ENCODE peak calls at places on chromosomes 16 and 17, in six cellular contexts. B, Y, M, L, I and K are unnamed samples.

GRCh38 chr17:58741121-58741625 is 14.5 kb upstream of the PPM1E start:
- DNase-seq in B (no peak), I (no peak), Y (peak; percentile 81), L (peak; percentile 4), M (peak; percentile 43), K (peak; percentile 99)

GRCh38 chr17:71472809-71473789 is 647.7 kb upstream of the SOX9 start:
- DNase-seq in Y (peak; percentile 70), M (peak; percentile 58), B (peak; percentile 50), I (no peak), L (peak; percentile 81), K (peak; percentile 50)

GRCh38 chr16:48963901-48964615 is 317.6 kb downstream of the CBLN1 start:
- DNase-seq in L (peak; percentile 81), I (no peak), M (peak; percentile 82), B (no peak), Y (peak; percentile 93), K (peak; percentile 69)

GRCh38 chr17:2347805-2348685 is 10.7 kb downstream of the SGSM2 start:
- DNase-seq in B (peak; percentile 88), Y (peak; percentile 91), L (peak; percentile 99), I (peak; percentile 83), M (peak; percentile 97), K (peak; percentile 31)

GRCh38 chr16:83807710-83808572 is at the start of gene HSBP1:
- DNase-seq in M (peak; percentile 93), Y (peak; percentile 86), B (peak; percentile 86), I (peak; percentile 96), L (peak; percentile 97), K (peak; percentile 96)

GRCh38 chr16:4640572-4641305 is 16.1 kb downstream of the MGRN1 start:
- DNase-seq in M (no peak), Y (no peak), I (no peak), L (no peak), B (no peak), K (no peak)

GRCh38 chr17:50271173-50271750 is 3.0 kb upstream of the TMEM92 start:
- DNase-seq in Y (peak; percentile 23), I (peak; percentile 26), L (no peak), B (no peak), M (peak; percentile 77), K (no peak)

GRCh38 chr17:20314834-20315233 is 152.5 kb downstream of the LGALS9B start:
- DNase-seq in B (no peak), M (no peak), Y (no peak), L (no peak), I (no peak), K (no peak)

GRCh38 chr16:85574672-85575475 is 38.2 kb upstream of the GSE1 start:
- DNase-seq in Y (no peak), B (no peak), M (no peak), L (no peak), I (no peak), K (no peak)

GRCh38 chr17:48442819-48443218 is 12.8 kb upstream of the SKAP1 start:
- DNase-seq in L (no peak), M (no peak), B (no peak), Y (no peak), I (no peak), K (no peak)

GRCh38 chr17:43529977-43530302 is 16.2 kb downstream of the ETV4 start:
- DNase-seq in M (no peak), L (no peak), B (no peak), I (no peak), Y (no peak), K (no peak)

GRCh38 chr17:34241062-34241461 is 14.0 kb upstream of the CCL2 start:
- DNase-seq in B (no peak), L (no peak), Y (peak; percentile 44), M (no peak), I (no peak), K (no peak)

GRCh38 chr17:82436601-82437324 is 13.8 kb downstream of the CYBC1 start:
- DNase-seq in Y (no peak), B (no peak), L (no peak), I (no peak), M (no peak), K (no peak)

GRCh38 chr17:12667299-12667958 is 1.7 kb downstream of the MYOCD start:
- DNase-seq in I (peak; percentile 52), Y (peak; percentile 89), L (peak; percentile 96), B (peak; percentile 51), M (peak; percentile 77), K (no peak)

GRCh38 chr16:48194828-48195566 is 39.2 kb upstream of the ABCC12 start:
- DNase-seq in L (no peak), Y (peak; percentile 56), I (no peak), B (no peak), M (peak; percentile 29), K (no peak)

GRCh38 chr16:16966439-16966838 is 504.3 kb downstream of the XYLT1 start:
- DNase-seq in Y (no peak), I (no peak), B (no peak), L (no peak), M (no peak), K (no peak)

GRCh38 chr16:49452108-49452507 is 78.5 kb downstream of the C16orf78 start:
- DNase-seq in M (no peak), Y (no peak), B (no peak), L (no peak), I (no peak), K (no peak)

GRCh38 chr16:12323007-12323699 is 346.6 kb downstream of the SNX29 start:
- DNase-seq in Y (no peak), I (no peak), M (no peak), B (no peak), L (no peak), K (no peak)

GRCh38 chr16:69579783-69580182 is 14.0 kb downstream of the NFAT5 start:
- DNase-seq in M (no peak), L (no peak), B (no peak), Y (no peak), I (no peak), K (no peak)

GRCh38 chr16:17342031-17342430 is 128.7 kb downstream of the XYLT1 start:
- DNase-seq in L (no peak), M (no peak), B (no peak), I (no peak), Y (no peak), K (no peak)

GRCh38 chr17:46895171-46895570 is 27.8 kb upstream of the GOSR2 start:
- DNase-seq in I (no peak), L (no peak), B (no peak), Y (no peak), M (no peak), K (no peak)

GRCh38 chr16:49492896-49493620 is 119.5 kb downstream of the C16orf78 start:
- DNase-seq in B (no peak), M (no peak), Y (no peak), L (peak; percentile 12), I (no peak), K (no peak)

GRCh38 chr16:78447164-78447563 is 347.7 kb downstream of the WWOX start:
- DNase-seq in B (no peak), L (no peak), Y (no peak), I (no peak), M (no peak), K (no peak)

GRCh38 chr16:73878616-73879015 is 418.0 kb upstream of the PSMD7 start:
- DNase-seq in I (no peak), L (peak; percentile 74), M (peak; percentile 49), Y (peak; percentile 76), B (no peak), K (peak; percentile 63)

DNA sequence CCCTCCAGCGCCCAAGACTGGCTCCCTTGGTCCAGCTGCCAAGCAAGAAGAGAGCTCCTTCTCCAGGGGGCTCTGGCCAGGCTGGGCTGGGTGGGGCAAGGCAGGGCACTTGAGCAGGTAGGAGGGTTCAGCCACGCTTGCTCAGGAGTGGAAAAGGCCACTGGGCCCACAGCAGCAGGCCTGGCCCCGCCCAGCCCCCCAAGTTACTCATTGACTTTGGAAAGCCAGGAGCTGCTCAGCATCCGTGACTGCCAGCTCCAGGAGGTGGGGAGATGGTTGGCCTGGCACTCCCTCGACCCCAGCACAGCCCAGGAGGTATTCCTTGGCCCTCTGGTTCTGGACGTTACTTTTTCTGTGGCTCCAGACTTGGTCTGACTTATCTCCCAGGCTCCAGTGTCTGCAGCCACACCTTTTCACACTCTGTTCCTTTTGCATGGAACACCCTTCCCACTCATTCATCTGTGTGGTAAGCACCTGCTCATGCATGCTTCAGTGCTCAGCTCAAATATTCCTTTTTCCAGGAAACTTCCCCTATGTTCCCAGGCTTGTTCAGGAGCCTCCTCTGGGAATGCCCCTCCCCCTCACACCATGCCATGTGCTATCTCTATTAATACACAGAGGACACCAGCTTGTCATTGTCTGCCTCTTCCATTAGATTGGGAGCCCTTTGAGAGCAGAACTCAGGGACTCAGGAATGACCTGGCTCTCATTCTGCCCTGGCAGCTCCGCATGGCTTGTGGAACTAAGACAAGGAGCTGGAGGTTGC is at the start of gene CDH16:
- DNase-seq in Y (no peak), B (no peak), I (no peak), M (no peak), L (no peak), K (peak; percentile 57)
- H3K4ac ChIP-seq in Y (no peak within 1 kb of the TSS), B (no peak within 1 kb of the TSS), I (no peak within 1 kb of the TSS), M (no peak within 1 kb of the TSS), L (no peak within 1 kb of the TSS), K (no peak within 1 kb of the TSS)

GRCh38 chr16:23590181-23590580 is 5.9 kb downstream of the NDUFAB1 start:
- DNase-seq in Y (no peak), B (no peak), L (no peak), M (no peak), I (no peak), K (no peak)

GRCh38 chr16:23597003-23597756 is 1.1 kb upstream of the NDUFAB1 start:
- DNase-seq in B (no peak), Y (no peak), I (peak; percentile 47), M (no peak), L (peak; percentile 79), K (peak; percentile 28)

GRCh38 chr16:23595246-23595950 is 718 bp downstream of the NDUFAB1 start:
- DNase-seq in Y (no peak), M (peak; percentile 29), L (peak; percentile 21), B (no peak), I (no peak), K (no peak)

GRCh38 chr16:23594186-23594585 is 1.9 kb downstream of the NDUFAB1 start:
- DNase-seq in L (no peak), M (no peak), Y (no peak), B (no peak), I (no peak), K (no peak)

GRCh38 chr16:23595951-23596720 is at the start of gene NDUFAB1:
- DNase-seq in B (peak; percentile 89), L (peak; percentile 93), I (peak; percentile 96), Y (peak; percentile 83), M (peak; percentile 91), K (peak; percentile 92)
- H3K23ac ChIP-seq in B (peak within 1 kb of the TSS; percentile 73), L (peak within 1 kb of the TSS; percentile 66), I (no peak within 1 kb of the TSS), Y (peak within 1 kb of the TSS; percentile 86), M (no peak within 1 kb of the TSS), K (no peak within 1 kb of the TSS)

DNA sequence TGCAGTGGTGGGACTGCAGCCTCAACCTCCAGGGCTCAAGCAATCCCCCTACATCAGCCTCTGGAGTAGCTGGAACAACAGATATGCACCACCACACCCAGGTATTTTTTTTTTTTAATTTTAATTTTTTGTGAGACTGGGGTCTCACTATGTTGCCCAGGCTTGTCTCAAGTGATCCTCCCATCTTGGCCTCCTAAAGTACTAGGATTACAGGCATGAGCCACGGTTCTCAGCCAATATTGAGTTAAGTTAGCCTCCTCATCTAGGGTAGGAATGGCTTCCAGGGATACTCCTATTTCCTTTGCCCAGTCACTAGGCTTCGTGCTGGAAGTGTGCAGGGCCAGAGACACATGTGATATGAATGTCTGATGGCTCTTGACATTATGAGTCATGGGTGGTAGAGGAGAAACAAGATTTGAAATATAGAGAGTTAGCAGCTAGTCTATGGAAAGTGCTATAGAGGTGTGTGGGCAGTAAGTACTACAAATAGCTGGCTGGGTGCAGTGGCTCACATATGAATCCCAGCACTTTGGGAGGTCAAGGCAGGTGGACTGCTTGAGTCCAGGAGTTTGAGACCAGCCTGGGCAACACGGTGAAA is 8.0 kb upstream of the HES7 start:
- DNase-seq in M (peak; percentile 53), L (no peak), Y (no peak), B (no peak), I (no peak), K (no peak)
- H2AK5ac ChIP-seq in M (no peak overlapping the region), L (no peak overlapping the region), Y (peak overlapping the region; percentile 20), B (no peak overlapping the region), I (peak overlapping the region; percentile 39), K (no peak overlapping the region)

GRCh38 chr17:31497994-31498826 is 106.7 kb downstream of the RAB11FIP4 start:
- DNase-seq in M (no peak), I (no peak), B (no peak), L (no peak), Y (no peak), K (no peak)
- H3K4ac ChIP-seq in M (no peak overlapping the region), I (peak overlapping the region; percentile 61), B (peak overlapping the region; percentile 6), L (no peak overlapping the region), Y (no peak overlapping the region), K (peak overlapping the region; percentile 35)